ENCODE peak calls at places on chromosomes 2 and 18, in four cellular contexts. One of them, this sample, is unnamed.

GRCh38 chr2:44804406-44805235 is 136.9 kb upstream of the SIX3 start:
- DNase-seq in WTC11: no peak
- DNase-seq in CD4-positive, alpha-beta T cell: no peak
- DNase-seq in fibroblast of lung: no peak
- DNase-seq in this sample: no peak

GRCh38 chr18:22783662-22784076 is 149.5 kb upstream of the RBBP8 start:
- DNase-seq in WTC11: no peak
- DNase-seq in CD4-positive, alpha-beta T cell: no peak
- DNase-seq in fibroblast of lung: no peak
- DNase-seq in this sample: no peak

GRCh38 chr18:55462652-55463051 is 125.3 kb downstream of the TCF4 start:
- DNase-seq in WTC11: no peak
- DNase-seq in CD4-positive, alpha-beta T cell: no peak
- DNase-seq in fibroblast of lung: peak
- DNase-seq in this sample: no peak

GRCh38 chr2:9139491-9140443 is 66.8 kb upstream of the ASAP2 start:
- DNase-seq in WTC11: peak
- DNase-seq in CD4-positive, alpha-beta T cell: peak
- DNase-seq in fibroblast of lung: peak
- DNase-seq in this sample: peak

GRCh38 chr2:15560404-15560987 is 638 bp downstream of the NBAS start:
- DNase-seq in WTC11: peak
- DNase-seq in CD4-positive, alpha-beta T cell: peak
- DNase-seq in fibroblast of lung: peak
- DNase-seq in this sample: no peak

GRCh38 chr2:7118606-7119503 is 201.6 kb downstream of the RNF144A start:
- DNase-seq in WTC11: peak
- DNase-seq in CD4-positive, alpha-beta T cell: no peak
- DNase-seq in fibroblast of lung: peak
- DNase-seq in this sample: no peak

GRCh38 chr2:241481687-241482086 is 26.7 kb downstream of the STK25 start:
- DNase-seq in WTC11: no peak
- DNase-seq in CD4-positive, alpha-beta T cell: no peak
- DNase-seq in fibroblast of lung: no peak
- DNase-seq in this sample: no peak

GRCh38 chr18:33467531-33467930 is 27.0 kb upstream of the CCDC178 start:
- DNase-seq in WTC11: no peak
- DNase-seq in CD4-positive, alpha-beta T cell: no peak
- DNase-seq in fibroblast of lung: peak
- DNase-seq in this sample: no peak

GRCh38 chr2:6297238-6297637 is 568.5 kb downstream of the CMPK2 start:
- DNase-seq in WTC11: no peak
- DNase-seq in CD4-positive, alpha-beta T cell: no peak
- DNase-seq in fibroblast of lung: no peak
- DNase-seq in this sample: no peak

GRCh38 chr2:113851640-113852039 is 38.2 kb upstream of the ACTR3 start:
- DNase-seq in WTC11: no peak
- DNase-seq in CD4-positive, alpha-beta T cell: no peak
- DNase-seq in fibroblast of lung: peak
- DNase-seq in this sample: no peak

GRCh38 chr2:42804338-42804737 is 12.0 kb upstream of the HAAO start:
- DNase-seq in WTC11: no peak
- DNase-seq in CD4-positive, alpha-beta T cell: no peak
- DNase-seq in fibroblast of lung: peak
- DNase-seq in this sample: no peak

GRCh38 chr2:237701033-237701858 is 73.9 kb downstream of the LRRFIP1 start:
- DNase-seq in WTC11: no peak
- DNase-seq in CD4-positive, alpha-beta T cell: no peak
- DNase-seq in fibroblast of lung: no peak
- DNase-seq in this sample: no peak

GRCh38 chr18:69943021-69943420 is 4.7 kb downstream of the CD226 start:
- DNase-seq in WTC11: no peak
- DNase-seq in CD4-positive, alpha-beta T cell: no peak
- DNase-seq in fibroblast of lung: no peak
- DNase-seq in this sample: no peak
- TF ChIP-seq CTCF in WTC11: no peak
- TF ChIP-seq CTCF in CD4-positive, alpha-beta T cell: no peak
- TF ChIP-seq CTCF in fibroblast of lung: no peak
- TF ChIP-seq CTCF in this sample: no peak

GRCh38 chr2:36780231-36780808 is 83.8 kb downstream of the VIT start:
- DNase-seq in WTC11: no peak
- DNase-seq in CD4-positive, alpha-beta T cell: no peak
- DNase-seq in fibroblast of lung: peak
- DNase-seq in this sample: no peak
- TF ChIP-seq CTCF in WTC11: peak
- TF ChIP-seq CTCF in CD4-positive, alpha-beta T cell: peak
- TF ChIP-seq CTCF in fibroblast of lung: peak
- TF ChIP-seq CTCF in this sample: no peak

DNA sequence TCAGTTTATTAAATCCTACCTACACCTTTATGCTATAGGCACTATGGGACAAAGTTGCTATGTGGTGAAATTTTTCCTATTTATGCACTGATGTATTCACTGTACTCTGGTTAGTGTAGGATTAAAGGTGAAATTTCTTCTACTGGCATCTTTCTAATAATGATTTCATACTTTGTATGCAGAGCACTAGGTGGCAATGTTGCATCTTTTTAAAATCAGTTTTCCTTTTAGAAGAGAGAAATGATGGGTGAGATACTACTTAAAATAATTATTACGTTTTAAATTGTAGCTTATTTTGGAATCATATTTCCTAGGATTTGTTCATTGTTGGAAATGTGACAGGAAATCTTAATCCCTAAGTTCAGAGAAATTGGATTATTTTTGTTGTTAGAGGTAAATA is 150.9 kb downstream of the CD8B2 start:
- DNase-seq in WTC11: no peak
- DNase-seq in CD4-positive, alpha-beta T cell: no peak
- DNase-seq in fibroblast of lung: peak
- DNase-seq in this sample: no peak
- TF ChIP-seq CTCF in WTC11: peak
- TF ChIP-seq CTCF in CD4-positive, alpha-beta T cell: no peak
- TF ChIP-seq CTCF in fibroblast of lung: no peak
- TF ChIP-seq CTCF in this sample: no peak

GRCh38 chr2:199470672-199471442 is 13.1 kb upstream of the SATB2 start:
- DNase-seq in WTC11: peak
- DNase-seq in CD4-positive, alpha-beta T cell: no peak
- DNase-seq in fibroblast of lung: no peak
- DNase-seq in this sample: no peak

GRCh38 chr2:199468561-199469513 is 11.1 kb upstream of the SATB2 start:
- DNase-seq in WTC11: peak
- DNase-seq in CD4-positive, alpha-beta T cell: no peak
- DNase-seq in fibroblast of lung: no peak
- DNase-seq in this sample: no peak

GRCh38 chr2:199470361-199470671 is 12.6 kb upstream of the SATB2 start:
- DNase-seq in WTC11: no peak
- DNase-seq in CD4-positive, alpha-beta T cell: no peak
- DNase-seq in fibroblast of lung: no peak
- DNase-seq in this sample: no peak

GRCh38 chr2:199469514-199470360 is 12.0 kb upstream of the SATB2 start:
- DNase-seq in WTC11: no peak
- DNase-seq in CD4-positive, alpha-beta T cell: no peak
- DNase-seq in fibroblast of lung: no peak
- DNase-seq in this sample: no peak

DNA sequence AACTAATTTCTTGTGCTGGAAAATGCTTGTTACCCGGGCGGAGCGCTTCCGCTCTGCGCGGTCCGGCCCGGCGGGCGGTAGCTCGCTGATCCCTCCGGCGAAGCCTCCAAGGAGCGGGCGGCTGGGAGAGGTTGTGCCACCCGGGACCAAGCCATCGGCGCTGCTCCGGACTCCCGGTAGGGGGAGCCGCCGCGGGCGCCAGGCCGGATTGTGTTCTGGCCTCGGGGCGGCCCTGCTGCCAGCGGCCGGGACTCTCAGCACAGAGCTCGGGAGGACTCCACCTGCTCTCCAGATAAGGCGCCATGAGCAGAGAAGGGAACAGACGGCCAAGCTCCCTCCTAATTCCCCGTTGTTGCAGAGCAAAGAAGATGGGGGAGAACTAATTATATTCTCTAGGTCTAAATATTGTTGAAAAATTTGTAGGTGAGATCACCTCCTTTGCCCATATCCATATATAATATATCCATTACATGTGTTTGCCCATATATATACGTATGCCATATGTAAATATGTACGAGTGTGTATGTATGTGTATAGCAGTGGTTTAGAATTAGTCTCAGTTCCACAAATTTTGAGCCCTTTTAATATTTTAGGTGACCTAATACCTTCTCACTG is 13.8 kb upstream of the SATB2 start:
- DNase-seq in WTC11: peak
- DNase-seq in CD4-positive, alpha-beta T cell: no peak
- DNase-seq in fibroblast of lung: peak
- DNase-seq in this sample: no peak
- TF ChIP-seq CTCF in WTC11: peak
- TF ChIP-seq CTCF in CD4-positive, alpha-beta T cell: no peak
- TF ChIP-seq CTCF in fibroblast of lung: peak
- TF ChIP-seq CTCF in this sample: no peak

GRCh38 chr2:29307522-29307921 is 192.3 kb downstream of the CLIP4 start:
- DNase-seq in WTC11: no peak
- DNase-seq in CD4-positive, alpha-beta T cell: no peak
- DNase-seq in fibroblast of lung: no peak
- DNase-seq in this sample: no peak

GRCh38 chr2:29305762-29306161 is 190.5 kb downstream of the CLIP4 start:
- DNase-seq in WTC11: no peak
- DNase-seq in CD4-positive, alpha-beta T cell: no peak
- DNase-seq in fibroblast of lung: no peak
- DNase-seq in this sample: no peak

GRCh38 chr2:29309090-29310054 is 194.2 kb downstream of the CLIP4 start:
- DNase-seq in WTC11: peak
- DNase-seq in CD4-positive, alpha-beta T cell: peak
- DNase-seq in fibroblast of lung: peak
- DNase-seq in this sample: no peak

DNA sequence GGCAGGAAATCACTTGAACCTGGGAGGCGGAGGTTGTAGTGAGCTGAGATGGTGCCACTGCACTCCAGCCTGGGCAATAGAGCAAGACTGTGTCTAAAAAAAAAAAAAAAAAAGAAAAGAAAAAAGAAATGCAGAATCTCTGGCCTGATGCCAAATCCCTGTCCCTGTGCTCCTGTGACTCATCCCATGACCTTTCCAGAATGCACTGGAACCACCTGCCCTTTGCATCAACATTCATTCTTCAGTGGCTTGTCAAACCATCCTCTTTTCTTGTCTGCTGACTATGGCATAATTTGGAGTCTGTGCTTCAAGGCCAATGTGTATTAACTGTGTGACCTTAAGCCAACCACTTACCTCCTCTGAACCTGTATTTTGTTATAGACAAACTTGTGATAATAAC is 189.2 kb downstream of the CLIP4 start:
- DNase-seq in WTC11: no peak
- DNase-seq in CD4-positive, alpha-beta T cell: no peak
- DNase-seq in fibroblast of lung: no peak
- DNase-seq in this sample: no peak
- TF ChIP-seq CTCF in WTC11: no peak
- TF ChIP-seq CTCF in CD4-positive, alpha-beta T cell: no peak
- TF ChIP-seq CTCF in fibroblast of lung: no peak
- TF ChIP-seq CTCF in this sample: no peak

GRCh38 chr2:77457665-77458064 is 64.5 kb downstream of the LRRTM4 start:
- DNase-seq in WTC11: no peak
- DNase-seq in CD4-positive, alpha-beta T cell: no peak
- DNase-seq in fibroblast of lung: no peak
- DNase-seq in this sample: no peak

DNA sequence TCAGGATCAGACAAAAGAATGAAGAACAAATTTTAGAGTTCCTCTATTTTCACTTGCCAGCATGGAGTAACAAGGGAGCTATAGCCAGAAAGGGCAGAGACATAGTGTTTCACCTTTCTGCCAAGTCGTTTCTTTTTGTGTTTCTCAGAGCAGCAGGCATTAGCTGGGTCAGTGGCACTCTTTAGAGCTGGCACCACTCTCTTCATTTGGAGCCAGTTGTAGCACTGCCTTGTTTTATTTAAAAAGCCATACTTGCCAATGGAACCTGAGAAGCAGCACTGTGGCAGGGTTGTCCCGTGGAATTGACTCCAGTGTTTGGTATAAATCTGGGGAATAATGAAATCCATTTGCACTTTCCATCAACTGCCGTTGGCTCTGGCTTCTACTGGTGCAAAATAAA is 64.0 kb downstream of the LRRTM4 start:
- DNase-seq in WTC11: no peak
- DNase-seq in CD4-positive, alpha-beta T cell: no peak
- DNase-seq in fibroblast of lung: no peak
- DNase-seq in this sample: no peak
- TF ChIP-seq CTCF in WTC11: no peak
- TF ChIP-seq CTCF in CD4-positive, alpha-beta T cell: no peak
- TF ChIP-seq CTCF in fibroblast of lung: no peak
- TF ChIP-seq CTCF in this sample: no peak

GRCh38 chr2:128714861-128715312 is 396.2 kb upstream of the HS6ST1 start:
- DNase-seq in WTC11: peak
- DNase-seq in CD4-positive, alpha-beta T cell: no peak
- DNase-seq in fibroblast of lung: no peak
- DNase-seq in this sample: no peak
- TF ChIP-seq CTCF in WTC11: no peak
- TF ChIP-seq CTCF in CD4-positive, alpha-beta T cell: no peak
- TF ChIP-seq CTCF in fibroblast of lung: no peak
- TF ChIP-seq CTCF in this sample: no peak